ENCODE peak calls at places on chromosomes 12 and 14, in six cellular contexts. A, C, X, J, R and U are unnamed samples.

GRCh38 chr14:103629503-103630121 is 601 bp downstream of the KLC1 start:
- DNase-seq in A (no peak), C (peak; percentile 73), X (peak; percentile 63), J (no peak), R (no peak), U (peak; percentile 73)

GRCh38 chr12:111448266-111448830 is 42.6 kb downstream of the SH2B3 start:
- DNase-seq in A (no peak), C (no peak), X (no peak), J (no peak), R (no peak), U (no peak)

GRCh38 chr12:122834229-122834920 is 882 bp upstream of the HIP1R start:
- DNase-seq in A (peak; percentile 58), C (no peak), X (no peak), J (peak; percentile 25), R (no peak), U (no peak)

GRCh38 chr12:114479831-114480230 is 73.9 kb upstream of the TBX5 start:
- DNase-seq in A (no peak), C (no peak), X (no peak), J (no peak), R (no peak), U (no peak)

GRCh38 chr14:96634481-96634880 is 132.3 kb downstream of the PAPOLA start:
- DNase-seq in A (no peak), C (no peak), X (no peak), J (no peak), R (no peak), U (no peak)

GRCh38 chr14:79861111-79861510 is 350.2 kb downstream of the DIO2 start:
- DNase-seq in A (no peak), C (no peak), X (no peak), J (no peak), R (no peak), U (no peak)

GRCh38 chr12:42094277-42094676 is 50.4 kb downstream of the GXYLT1 start:
- DNase-seq in A (no peak), C (no peak), X (no peak), J (no peak), R (no peak), U (no peak)

GRCh38 chr12:121033625-121034349 is 5.3 kb downstream of the OASL start:
- DNase-seq in A (no peak), C (no peak), X (no peak), J (no peak), R (peak; percentile 38), U (no peak)

GRCh38 chr12:110684322-110684836 is 4.5 kb downstream of the HVCN1 start:
- DNase-seq in A (no peak), C (no peak), X (no peak), J (no peak), R (no peak), U (no peak)

GRCh38 chr14:25400607-25401206 is 350.8 kb upstream of the STXBP6 start:
- DNase-seq in A (peak; percentile 70), C (no peak), X (peak; percentile 13), J (no peak), R (no peak), U (no peak)

GRCh38 chr12:76035045-76035444 is 3.5 kb upstream of the PHLDA1 start:
- DNase-seq in A (no peak), C (no peak), X (no peak), J (no peak), R (no peak), U (no peak)

GRCh38 chr12:76032043-76032981 is 736 bp upstream of the PHLDA1 start:
- DNase-seq in A (peak; percentile 70), C (peak; percentile 29), X (peak; percentile 75), J (no peak), R (peak; percentile 34), U (peak; percentile 30)

GRCh38 chr12:76031414-76032042 is at the start of gene PHLDA1:
- DNase-seq in A (peak; percentile 91), C (peak; percentile 82), X (peak; percentile 85), J (peak; percentile 84), R (peak; percentile 79), U (peak; percentile 81)

GRCh38 chr12:76031081-76031413 is 529 bp downstream of the PHLDA1 start:
- DNase-seq in A (no peak), C (no peak), X (no peak), J (no peak), R (no peak), U (no peak)

DNA sequence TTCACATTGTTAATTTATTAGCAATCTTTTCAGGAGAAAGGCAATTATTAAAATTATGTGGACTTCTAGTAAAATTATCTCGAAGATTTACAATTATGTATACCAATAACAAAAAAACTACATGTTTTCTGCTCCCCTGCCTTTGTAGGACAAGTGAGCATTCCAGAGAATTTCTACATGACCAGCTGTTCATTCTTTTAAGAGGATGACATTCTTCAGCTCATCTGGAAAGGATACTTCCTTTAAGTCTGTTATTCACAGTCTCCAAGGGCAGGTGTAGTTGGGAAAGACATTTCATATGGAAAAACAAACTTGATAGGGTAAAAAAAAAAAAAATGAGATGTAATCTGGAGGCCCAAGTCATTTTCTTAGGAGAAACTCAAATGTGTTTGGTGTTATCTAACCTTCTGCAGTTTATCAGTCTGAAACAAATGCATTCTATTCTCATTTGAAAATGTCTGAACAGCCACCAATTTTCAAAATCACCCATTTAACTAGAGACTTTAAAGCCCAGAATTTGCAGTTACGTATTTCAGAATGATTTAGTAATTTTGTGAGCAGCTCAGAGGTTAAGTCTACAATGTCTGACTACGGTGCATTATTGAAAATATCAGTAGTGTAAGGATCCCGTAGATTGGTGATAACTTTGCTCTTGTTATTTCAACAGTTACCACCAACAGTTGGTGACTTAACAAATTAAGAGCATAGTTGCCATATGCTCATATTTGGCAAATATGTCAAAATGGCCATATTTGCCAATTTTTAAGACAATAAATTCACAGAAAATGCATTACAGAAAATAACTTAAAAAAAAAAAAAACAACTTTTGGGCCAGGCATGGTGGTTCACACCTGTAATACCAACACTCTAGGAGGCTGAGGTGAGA is 1.8 kb upstream of the PHLDA1 start:
- DNase-seq in A (no peak), C (no peak), X (no peak), J (no peak), R (no peak), U (no peak)
- TF ChIP-seq POLR2A in A (no peak), C (no peak), X (no peak), J (peak; percentile 10), R (no peak), U (no peak)

GRCh38 chr12:68378859-68379628 is 46.9 kb upstream of the MDM1 start:
- DNase-seq in A (no peak), C (no peak), X (no peak), J (no peak), R (no peak), U (no peak)
- TF ChIP-seq TAF1 in A (no peak), C (no peak), X (no peak), J (no peak), R (no peak), U (no peak)

GRCh38 chr12:124518051-124518932 is 49.1 kb downstream of the NCOR2 start:
- DNase-seq in A (peak; percentile 93), C (no peak), X (no peak), J (no peak), R (no peak), U (no peak)
- TF ChIP-seq POLR2A in A (no peak), C (no peak), X (no peak), J (no peak), R (no peak), U (no peak)

GRCh38 chr14:89249972-89250371 is 167.1 kb downstream of the FOXN3 start:
- DNase-seq in A (no peak), C (no peak), X (no peak), J (no peak), R (no peak), U (no peak)

GRCh38 chr14:89248430-89249295 is 168.4 kb downstream of the FOXN3 start:
- DNase-seq in A (no peak), C (no peak), X (no peak), J (no peak), R (no peak), U (no peak)

GRCh38 chr14:89249296-89249565 is 167.8 kb downstream of the FOXN3 start:
- DNase-seq in A (no peak), C (no peak), X (no peak), J (peak; percentile 21), R (no peak), U (no peak)

GRCh38 chr14:89252887-89253532 is 164.0 kb downstream of the FOXN3 start:
- DNase-seq in A (no peak), C (no peak), X (no peak), J (peak; percentile 17), R (no peak), U (no peak)

GRCh38 chr14:89251066-89251465 is 166.0 kb downstream of the FOXN3 start:
- DNase-seq in A (no peak), C (no peak), X (no peak), J (no peak), R (no peak), U (no peak)
- TF ChIP-seq TAF1 in A (no peak), C (no peak), X (no peak), J (no peak), R (no peak), U (no peak)

GRCh38 chr12:92914170-92914569 is 14.9 kb downstream of the EEA1 start:
- DNase-seq in A (no peak), C (no peak), X (no peak), J (no peak), R (no peak), U (no peak)
- TF ChIP-seq POLR2A in A (no peak), C (no peak), X (no peak), J (no peak), R (no peak), U (no peak)